ENCODE peak calls at places on chromosomes 13 and 19, in six cellular contexts. One of them, this sample, is unnamed.

GRCh38 chr13:85772379-85772778 is 26.8 kb downstream of the SLITRK6 start:
- DNase-seq in NCI-H345: no peak
- DNase-seq in activated CD4-positive, alpha-beta T cell treated with anti-CD3 and anti-CD28 coated beads for 36 hours: no peak
- DNase-seq in Caco-2: no peak
- DNase-seq in astrocyte of the hippocampus: no peak
- DNase-seq in left cardiac atrium: no peak
- DNase-seq in this sample: no peak

GRCh38 chr13:112586334-112586733 is 1.6 kb downstream of the TUBGCP3 start:
- DNase-seq in left cardiac atrium: no peak
- DNase-seq in activated CD4-positive, alpha-beta T cell treated with anti-CD3 and anti-CD28 coated beads for 36 hours: no peak
- DNase-seq in NCI-H345: no peak
- DNase-seq in Caco-2: no peak
- DNase-seq in astrocyte of the hippocampus: no peak
- DNase-seq in this sample: no peak

GRCh38 chr19:45187421-45188100 is 9.0 kb downstream of the BLOC1S3 start:
- DNase-seq in NCI-H345: peak
- DNase-seq in activated CD4-positive, alpha-beta T cell treated with anti-CD3 and anti-CD28 coated beads for 36 hours: peak
- DNase-seq in left cardiac atrium: no peak
- DNase-seq in astrocyte of the hippocampus: no peak
- DNase-seq in Caco-2: no peak
- DNase-seq in this sample: no peak

GRCh38 chr13:41608779-41609178 is 151.4 kb downstream of the RGCC start:
- DNase-seq in NCI-H345: no peak
- DNase-seq in astrocyte of the hippocampus: no peak
- DNase-seq in left cardiac atrium: no peak
- DNase-seq in activated CD4-positive, alpha-beta T cell treated with anti-CD3 and anti-CD28 coated beads for 36 hours: no peak
- DNase-seq in Caco-2: no peak
- DNase-seq in this sample: no peak

GRCh38 chr19:6720369-6721112 is at the start of gene C3:
- DNase-seq in NCI-H345: no peak
- DNase-seq in left cardiac atrium: peak
- DNase-seq in astrocyte of the hippocampus: no peak
- DNase-seq in activated CD4-positive, alpha-beta T cell treated with anti-CD3 and anti-CD28 coated beads for 36 hours: no peak
- DNase-seq in Caco-2: peak
- DNase-seq in this sample: peak

GRCh38 chr13:90534617-90535340 is 812.7 kb upstream of the MIR17HG start:
- DNase-seq in NCI-H345: no peak
- DNase-seq in left cardiac atrium: no peak
- DNase-seq in Caco-2: no peak
- DNase-seq in activated CD4-positive, alpha-beta T cell treated with anti-CD3 and anti-CD28 coated beads for 36 hours: no peak
- DNase-seq in astrocyte of the hippocampus: no peak
- DNase-seq in this sample: peak

GRCh38 chr19:1713170-1713569 is 40.1 kb upstream of the ONECUT3 start:
- DNase-seq in activated CD4-positive, alpha-beta T cell treated with anti-CD3 and anti-CD28 coated beads for 36 hours: no peak
- DNase-seq in astrocyte of the hippocampus: no peak
- DNase-seq in Caco-2: no peak
- DNase-seq in left cardiac atrium: no peak
- DNase-seq in NCI-H345: no peak
- DNase-seq in this sample: no peak

GRCh38 chr19:4057913-4058695 is 8.6 kb downstream of the ZBTB7A start:
- DNase-seq in astrocyte of the hippocampus: peak
- DNase-seq in Caco-2: peak
- DNase-seq in NCI-H345: no peak
- DNase-seq in activated CD4-positive, alpha-beta T cell treated with anti-CD3 and anti-CD28 coated beads for 36 hours: peak
- DNase-seq in left cardiac atrium: peak
- DNase-seq in this sample: peak

GRCh38 chr19:30026933-30027332 is 84.9 kb downstream of the URI1 start:
- DNase-seq in Caco-2: no peak
- DNase-seq in astrocyte of the hippocampus: no peak
- DNase-seq in NCI-H345: no peak
- DNase-seq in left cardiac atrium: no peak
- DNase-seq in activated CD4-positive, alpha-beta T cell treated with anti-CD3 and anti-CD28 coated beads for 36 hours: no peak
- DNase-seq in this sample: no peak

GRCh38 chr19:57421037-57421436 is 10.1 kb downstream of the ZNF17 start:
- DNase-seq in astrocyte of the hippocampus: no peak
- DNase-seq in NCI-H345: no peak
- DNase-seq in activated CD4-positive, alpha-beta T cell treated with anti-CD3 and anti-CD28 coated beads for 36 hours: no peak
- DNase-seq in Caco-2: no peak
- DNase-seq in left cardiac atrium: no peak
- DNase-seq in this sample: no peak

GRCh38 chr13:51827254-51827653 is 17.7 kb downstream of the TMEM272 start:
- DNase-seq in activated CD4-positive, alpha-beta T cell treated with anti-CD3 and anti-CD28 coated beads for 36 hours: no peak
- DNase-seq in Caco-2: no peak
- DNase-seq in astrocyte of the hippocampus: no peak
- DNase-seq in left cardiac atrium: no peak
- DNase-seq in NCI-H345: no peak
- DNase-seq in this sample: no peak

GRCh38 chr19:47239610-47240296 is 8.8 kb upstream of the BBC3 start:
- DNase-seq in Caco-2: no peak
- DNase-seq in astrocyte of the hippocampus: peak
- DNase-seq in activated CD4-positive, alpha-beta T cell treated with anti-CD3 and anti-CD28 coated beads for 36 hours: peak
- DNase-seq in left cardiac atrium: peak
- DNase-seq in NCI-H345: peak
- DNase-seq in this sample: no peak